ENCODE peak calls at places on chromosome 4, in seven cellular contexts. G is heart left ventricle, D is T1000, U is AG20443, O is adrenal gland, B is endothelial cell of umbilical vein, P is iPS-NIHi11. R is an unnamed sample.
A peak's percentile ranks its signal among the peaks of the same experiment; 100 is the strongest.

GRCh38 chr4:138789796-138790195 is 225.8 kb upstream of the NOCT start:
- DNase-seq in O (no peak), D (no peak), B (no peak), P (no peak), G (no peak), U (no peak), R (no peak)

GRCh38 chr4:176927664-176928063 is 134.9 kb upstream of the VEGFC start:
- DNase-seq in O (no peak), B (peak; percentile 24), G (no peak), D (peak; percentile 10), U (peak; percentile 22), P (no peak), R (peak; percentile 50)

GRCh38 chr4:47368211-47368610 is 95.3 kb downstream of the COMMD8 start:
- DNase-seq in U (no peak), B (no peak), O (no peak), G (no peak), D (no peak), P (no peak), R (no peak)

GRCh38 chr4:148445071-148445902 is 3.1 kb upstream of the NR3C2 start:
- DNase-seq in U (peak; percentile 39), O (peak; percentile 47), P (peak; percentile 82), D (no peak), G (peak; percentile 73), B (peak; percentile 71), R (peak; percentile 75)

GRCh38 chr4:8391972-8392371 is 48.6 kb downstream of the ACOX3 start:
- DNase-seq in D (no peak), O (peak; percentile 48), U (peak; percentile 74), G (peak; percentile 77), B (peak; percentile 96), P (no peak), R (peak; percentile 73)

GRCh38 chr4:87229979-87230378 is 9.6 kb upstream of the KLHL8 start:
- DNase-seq in P (no peak), O (no peak), G (no peak), U (no peak), D (no peak), B (no peak), R (no peak)

GRCh38 chr4:38762560-38762959 is 20.2 kb downstream of the TLR10 start:
- DNase-seq in P (no peak), D (no peak), B (no peak), U (no peak), G (no peak), O (no peak), R (no peak)

GRCh38 chr4:2083826-2084160 is 24.7 kb downstream of the NAT8L start:
- DNase-seq in D (no peak), U (no peak), G (no peak), O (no peak), P (no peak), B (no peak), R (no peak)

GRCh38 chr4:105092356-105092755 is 54.3 kb upstream of the TET2 start:
- DNase-seq in U (peak; percentile 24), P (no peak), G (no peak), D (peak; percentile 12), O (no peak), B (peak; percentile 26), R (peak; percentile 13)

GRCh38 chr4:176360446-176360845 is 40.7 kb downstream of the SPCS3 start:
- DNase-seq in D (no peak), P (no peak), B (no peak), O (no peak), G (no peak), U (no peak), R (no peak)

GRCh38 chr4:188246488-188246887 is 107.2 kb downstream of the TRIML1 start:
- DNase-seq in B (no peak), U (no peak), D (no peak), P (peak; percentile 49), G (no peak), O (no peak), R (no peak)

GRCh38 chr4:126839066-126839465 is 793.7 kb upstream of the INTU start:
- DNase-seq in O (no peak), B (peak; percentile 12), D (no peak), G (no peak), P (no peak), U (peak; percentile 48), R (peak; percentile 52)

GRCh38 chr4:98374643-98375042 is 113.5 kb downstream of the RAP1GDS1 start:
- DNase-seq in O (no peak), G (peak; percentile 32), D (no peak), B (no peak), U (no peak), P (no peak), R (no peak)

GRCh38 chr4:81754169-81754568 is 282.5 kb upstream of the RASGEF1B start:
- DNase-seq in D (no peak), P (no peak), B (no peak), O (no peak), G (no peak), U (no peak), R (no peak)

GRCh38 chr4:6229095-6229494 is 28.7 kb upstream of the JAKMIP1 start:
- DNase-seq in G (peak; percentile 66), B (no peak), O (no peak), P (no peak), U (no peak), D (no peak), R (no peak)

GRCh38 chr4:123939621-123940020 is 543.0 kb downstream of the SPRY1 start:
- DNase-seq in D (no peak), P (peak; percentile 17), O (no peak), G (no peak), B (peak; percentile 86), U (peak; percentile 59), R (peak; percentile 56)

GRCh38 chr4:18669390-18669789 is 647.8 kb upstream of the LCORL start:
- DNase-seq in G (no peak), U (no peak), P (no peak), B (no peak), D (no peak), O (no peak), R (no peak)

GRCh38 chr4:135949926-135950325 is 1582.4 kb downstream of the PCDH18 start:
- DNase-seq in O (no peak), G (no peak), D (no peak), P (no peak), U (no peak), B (no peak), R (no peak)

GRCh38 chr4:77156912-77157858 is at the start of gene CCNG2:
- DNase-seq in U (peak; percentile 77), P (peak; percentile 78), B (no peak), D (no peak), O (peak; percentile 80), G (peak; percentile 90), R (peak; percentile 85)

GRCh38 chr4:8099981-8100464 is 58.6 kb downstream of the ABLIM2 start:
- DNase-seq in P (no peak), U (no peak), D (no peak), B (no peak), O (peak; percentile 65), G (peak; percentile 32), R (no peak)

GRCh38 chr4:39528056-39528465 is 822 bp upstream of the UGDH start:
- DNase-seq in O (peak; percentile 82), P (no peak), D (no peak), B (peak; percentile 69), U (peak; percentile 92), G (no peak), R (peak; percentile 91)

GRCh38 chr4:177239878-177240277 is 69.8 kb upstream of the NEIL3 start:
- DNase-seq in B (no peak), U (no peak), P (no peak), O (no peak), D (no peak), G (no peak), R (no peak)

GRCh38 chr4:79922011-79922410 is 151.0 kb downstream of the ANTXR2 start:
- DNase-seq in G (no peak), O (no peak), B (no peak), P (no peak), D (no peak), U (no peak), R (no peak)

R was measured in GM03348.